ENCODE peak calls at places on chromosomes 2 and 18, in eight cellular contexts. One of them, this sample, is unnamed.

GRCh38 chr2:10460366-10460796 is 12.3 kb upstream of the ODC1 start:
- DNase-seq in CD8-positive, alpha-beta memory T cell: no peak
- DNase-seq in fibroblast of lung: no peak
- DNase-seq in lung: no peak
- DNase-seq in K562: no peak
- DNase-seq in psoas muscle: no peak
- DNase-seq in AG04450: no peak
- DNase-seq in tibial artery: no peak
- DNase-seq in this sample: no peak

GRCh38 chr2:104788721-104789446 is 65.0 kb upstream of the POU3F3 start:
- DNase-seq in tibial artery: no peak
- DNase-seq in CD8-positive, alpha-beta memory T cell: no peak
- DNase-seq in lung: no peak
- DNase-seq in AG04450: no peak
- DNase-seq in psoas muscle: no peak
- DNase-seq in K562: no peak
- DNase-seq in fibroblast of lung: no peak
- DNase-seq in this sample: no peak

GRCh38 chr2:85506768-85507181 is 32.2 kb upstream of the MAT2A start:
- DNase-seq in psoas muscle: no peak
- DNase-seq in CD8-positive, alpha-beta memory T cell: no peak
- DNase-seq in lung: no peak
- DNase-seq in fibroblast of lung: peak
- DNase-seq in K562: no peak
- DNase-seq in AG04450: peak
- DNase-seq in tibial artery: no peak
- DNase-seq in this sample: no peak

GRCh38 chr2:19667085-19667484 is 234.7 kb downstream of the TTC32 start:
- DNase-seq in psoas muscle: no peak
- DNase-seq in CD8-positive, alpha-beta memory T cell: no peak
- DNase-seq in K562: no peak
- DNase-seq in lung: no peak
- DNase-seq in AG04450: peak
- DNase-seq in tibial artery: no peak
- DNase-seq in fibroblast of lung: peak
- DNase-seq in this sample: no peak

GRCh38 chr2:102033028-102033749 is 41.4 kb downstream of the IL1R2 start:
- DNase-seq in psoas muscle: peak
- DNase-seq in AG04450: peak
- DNase-seq in tibial artery: peak
- DNase-seq in lung: peak
- DNase-seq in K562: no peak
- DNase-seq in CD8-positive, alpha-beta memory T cell: no peak
- DNase-seq in fibroblast of lung: peak
- DNase-seq in this sample: no peak

GRCh38 chr2:174024524-174025270 is 59.5 kb upstream of the SP3 start:
- DNase-seq in psoas muscle: peak
- DNase-seq in lung: peak
- DNase-seq in fibroblast of lung: peak
- DNase-seq in CD8-positive, alpha-beta memory T cell: no peak
- DNase-seq in K562: no peak
- DNase-seq in tibial artery: peak
- DNase-seq in AG04450: no peak
- DNase-seq in this sample: no peak

GRCh38 chr2:228408529-228409227 is 227.2 kb upstream of the SPHKAP start:
- DNase-seq in fibroblast of lung: no peak
- DNase-seq in lung: no peak
- DNase-seq in psoas muscle: no peak
- DNase-seq in tibial artery: no peak
- DNase-seq in K562: no peak
- DNase-seq in AG04450: no peak
- DNase-seq in CD8-positive, alpha-beta memory T cell: no peak
- DNase-seq in this sample: no peak

GRCh38 chr2:10254373-10255188 is 48.1 kb upstream of the HPCAL1 start:
- DNase-seq in K562: peak
- DNase-seq in fibroblast of lung: peak
- DNase-seq in CD8-positive, alpha-beta memory T cell: no peak
- DNase-seq in psoas muscle: no peak
- DNase-seq in lung: no peak
- DNase-seq in AG04450: no peak
- DNase-seq in tibial artery: no peak
- DNase-seq in this sample: no peak

GRCh38 chr2:86337235-86338099 is at the start of gene REEP1:
- DNase-seq in CD8-positive, alpha-beta memory T cell: no peak
- DNase-seq in tibial artery: no peak
- DNase-seq in fibroblast of lung: peak
- DNase-seq in K562: no peak
- DNase-seq in AG04450: no peak
- DNase-seq in psoas muscle: peak
- DNase-seq in lung: no peak
- DNase-seq in this sample: no peak

GRCh38 chr18:45166341-45167108 is 448.8 kb upstream of the SLC14A2 start:
- DNase-seq in psoas muscle: peak
- DNase-seq in CD8-positive, alpha-beta memory T cell: no peak
- DNase-seq in AG04450: no peak
- DNase-seq in fibroblast of lung: peak
- DNase-seq in lung: no peak
- DNase-seq in K562: no peak
- DNase-seq in tibial artery: no peak
- DNase-seq in this sample: no peak

GRCh38 chr2:72963423-72964145 is 46.3 kb downstream of the EMX1 start:
- DNase-seq in CD8-positive, alpha-beta memory T cell: no peak
- DNase-seq in fibroblast of lung: no peak
- DNase-seq in tibial artery: no peak
- DNase-seq in K562: no peak
- DNase-seq in AG04450: no peak
- DNase-seq in psoas muscle: no peak
- DNase-seq in lung: no peak
- DNase-seq in this sample: no peak

GRCh38 chr18:74012954-74013630 is 134.5 kb downstream of the FBXO15 start:
- DNase-seq in AG04450: no peak
- DNase-seq in K562: no peak
- DNase-seq in CD8-positive, alpha-beta memory T cell: no peak
- DNase-seq in tibial artery: no peak
- DNase-seq in lung: no peak
- DNase-seq in psoas muscle: no peak
- DNase-seq in fibroblast of lung: no peak
- DNase-seq in this sample: no peak

DNA sequence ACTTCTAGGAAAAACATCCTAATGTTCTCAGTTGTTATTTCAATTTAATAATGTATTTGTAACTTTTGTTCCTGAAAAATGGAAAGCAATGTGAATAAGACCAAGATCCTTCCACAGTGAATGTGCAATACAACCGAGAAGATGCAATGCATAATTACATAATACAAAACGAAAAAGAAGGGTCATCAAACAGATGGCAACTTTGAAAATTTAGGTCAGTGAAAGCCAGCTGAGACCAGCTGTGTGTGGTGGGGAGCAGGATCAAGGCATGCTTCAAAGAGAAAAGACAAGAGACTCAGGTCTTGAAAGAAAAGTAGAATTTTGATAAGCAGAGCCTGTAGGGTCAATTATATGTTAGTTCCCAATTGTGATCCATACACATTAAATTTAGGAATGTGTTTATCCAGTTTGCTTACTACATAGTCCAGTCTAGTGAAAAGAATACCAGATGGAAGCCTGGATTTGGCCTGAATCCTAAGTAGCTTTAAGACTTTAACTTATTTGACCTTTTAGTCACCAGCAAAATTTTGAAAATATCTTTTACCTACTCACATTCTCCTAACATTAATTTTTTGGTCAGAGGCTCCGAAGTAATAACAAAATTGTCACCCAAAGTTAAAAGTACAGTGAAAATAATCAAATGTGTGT is 93.7 kb downstream of the COBLL1 start:
- DNase-seq in CD8-positive, alpha-beta memory T cell: no peak
- DNase-seq in fibroblast of lung: no peak
- DNase-seq in psoas muscle: no peak
- DNase-seq in tibial artery: no peak
- DNase-seq in lung: no peak
- DNase-seq in AG04450: no peak
- DNase-seq in K562: no peak
- DNase-seq in this sample: no peak
- H3K27ac ChIP-seq in CD8-positive, alpha-beta memory T cell: no peak
- H3K27ac ChIP-seq in fibroblast of lung: no peak
- H3K27ac ChIP-seq in psoas muscle: no peak
- H3K27ac ChIP-seq in tibial artery: no peak
- H3K27ac ChIP-seq in lung: no peak
- H3K27ac ChIP-seq in AG04450: no peak
- H3K27ac ChIP-seq in K562: no peak
- H3K27ac ChIP-seq in this sample: no peak

GRCh38 chr2:127642706-127643697 is 3.0 kb upstream of the GPR17 start:
- DNase-seq in lung: no peak
- DNase-seq in AG04450: no peak
- DNase-seq in tibial artery: no peak
- DNase-seq in fibroblast of lung: no peak
- DNase-seq in CD8-positive, alpha-beta memory T cell: no peak
- DNase-seq in psoas muscle: no peak
- DNase-seq in K562: no peak
- DNase-seq in this sample: no peak

GRCh38 chr2:127644661-127645394 is 1.1 kb upstream of the GPR17 start:
- DNase-seq in AG04450: no peak
- DNase-seq in K562: no peak
- DNase-seq in fibroblast of lung: no peak
- DNase-seq in psoas muscle: peak
- DNase-seq in lung: no peak
- DNase-seq in tibial artery: no peak
- DNase-seq in CD8-positive, alpha-beta memory T cell: no peak
- DNase-seq in this sample: no peak

GRCh38 chr2:127641846-127642510 is 4.0 kb upstream of the GPR17 start:
- DNase-seq in tibial artery: no peak
- DNase-seq in K562: no peak
- DNase-seq in lung: no peak
- DNase-seq in AG04450: no peak
- DNase-seq in fibroblast of lung: no peak
- DNase-seq in CD8-positive, alpha-beta memory T cell: no peak
- DNase-seq in psoas muscle: no peak
- DNase-seq in this sample: peak

GRCh38 chr2:127645395-127646291 is at the start of gene GPR17:
- DNase-seq in psoas muscle: peak
- DNase-seq in tibial artery: no peak
- DNase-seq in K562: no peak
- DNase-seq in lung: no peak
- DNase-seq in fibroblast of lung: no peak
- DNase-seq in AG04450: no peak
- DNase-seq in CD8-positive, alpha-beta memory T cell: no peak
- DNase-seq in this sample: no peak

DNA sequence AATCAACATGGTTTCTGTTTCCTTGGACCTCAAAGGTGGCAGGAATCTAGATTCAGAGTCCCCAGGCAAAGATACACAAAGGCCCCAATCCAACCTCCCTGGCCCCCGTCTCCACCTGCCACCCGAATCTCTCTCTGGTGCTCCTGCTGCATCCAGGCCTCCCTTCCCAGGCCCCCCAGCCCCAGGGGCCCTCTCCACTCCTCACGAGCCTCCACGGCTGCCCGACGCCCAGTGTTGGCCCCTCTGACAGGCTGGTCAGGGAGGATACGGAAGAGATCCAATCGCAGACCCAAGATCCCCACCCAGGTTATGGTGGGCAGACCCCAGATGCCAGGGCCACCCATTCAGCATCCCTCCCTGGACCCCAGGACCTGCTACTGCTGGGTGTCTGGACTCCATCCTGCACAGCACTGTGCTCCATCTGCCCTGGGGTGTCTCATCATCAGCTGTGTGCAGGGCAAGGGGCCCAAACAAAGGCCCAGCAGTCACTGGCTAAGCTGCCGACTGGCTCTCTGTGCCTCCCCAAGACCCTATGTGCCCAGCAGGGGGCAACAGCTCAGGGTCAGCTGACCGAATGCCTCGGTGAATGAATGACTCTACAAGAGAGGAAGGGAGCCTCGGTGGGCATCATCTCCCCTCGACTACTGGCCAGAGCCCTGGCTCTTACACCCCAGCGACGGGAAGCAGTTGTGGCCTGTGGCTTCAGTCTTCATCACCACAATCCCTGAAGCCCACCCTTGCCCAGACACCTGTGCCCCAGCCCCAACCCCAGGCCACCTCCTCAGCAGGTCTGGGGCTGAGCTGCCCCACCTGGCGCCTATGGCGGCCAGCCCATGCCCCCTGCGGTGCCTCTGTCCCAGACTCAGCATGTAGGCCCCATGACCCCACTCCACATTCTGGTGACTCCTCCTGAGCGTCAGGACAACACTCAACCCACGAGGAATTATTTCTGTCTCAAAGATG is 2.0 kb upstream of the GPR17 start:
- DNase-seq in psoas muscle: no peak
- DNase-seq in lung: no peak
- DNase-seq in tibial artery: no peak
- DNase-seq in CD8-positive, alpha-beta memory T cell: no peak
- DNase-seq in K562: no peak
- DNase-seq in AG04450: no peak
- DNase-seq in fibroblast of lung: no peak
- DNase-seq in this sample: no peak
- H3K27ac ChIP-seq in psoas muscle: no peak
- H3K27ac ChIP-seq in lung: no peak
- H3K27ac ChIP-seq in tibial artery: peak
- H3K27ac ChIP-seq in CD8-positive, alpha-beta memory T cell: no peak
- H3K27ac ChIP-seq in K562: no peak
- H3K27ac ChIP-seq in AG04450: no peak
- H3K27ac ChIP-seq in fibroblast of lung: no peak
- H3K27ac ChIP-seq in this sample: no peak

GRCh38 chr18:27250471-27250870 is 65.4 kb upstream of the CHST9 start:
- DNase-seq in psoas muscle: no peak
- DNase-seq in AG04450: no peak
- DNase-seq in lung: no peak
- DNase-seq in fibroblast of lung: no peak
- DNase-seq in K562: no peak
- DNase-seq in tibial artery: no peak
- DNase-seq in CD8-positive, alpha-beta memory T cell: no peak
- DNase-seq in this sample: no peak

GRCh38 chr18:27244259-27244658 is 59.2 kb upstream of the CHST9 start:
- DNase-seq in CD8-positive, alpha-beta memory T cell: no peak
- DNase-seq in psoas muscle: no peak
- DNase-seq in AG04450: no peak
- DNase-seq in K562: no peak
- DNase-seq in lung: no peak
- DNase-seq in fibroblast of lung: no peak
- DNase-seq in tibial artery: no peak
- DNase-seq in this sample: no peak

DNA sequence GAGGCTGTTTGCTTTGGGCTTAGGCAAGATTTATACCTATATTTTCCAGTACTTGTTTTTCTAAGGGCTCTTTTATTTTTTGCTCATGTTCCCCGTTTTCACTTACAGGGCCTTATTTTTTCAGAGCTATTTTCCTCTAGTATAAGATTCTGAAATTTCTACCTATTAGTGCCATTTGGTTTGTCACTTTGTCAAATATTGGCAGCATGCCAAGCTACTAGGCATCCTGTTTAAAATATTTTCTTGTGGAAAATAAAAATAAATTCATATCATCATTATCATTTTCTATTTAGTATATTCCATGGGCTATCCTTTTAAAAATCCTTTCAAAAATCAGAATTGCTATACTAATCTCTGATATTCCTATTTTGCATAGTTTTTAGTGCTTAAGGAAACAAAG is 64.8 kb upstream of the CHST9 start:
- DNase-seq in psoas muscle: no peak
- DNase-seq in K562: no peak
- DNase-seq in lung: no peak
- DNase-seq in fibroblast of lung: no peak
- DNase-seq in AG04450: no peak
- DNase-seq in tibial artery: no peak
- DNase-seq in CD8-positive, alpha-beta memory T cell: no peak
- DNase-seq in this sample: no peak
- H3K27ac ChIP-seq in psoas muscle: no peak
- H3K27ac ChIP-seq in K562: no peak
- H3K27ac ChIP-seq in lung: no peak
- H3K27ac ChIP-seq in fibroblast of lung: no peak
- H3K27ac ChIP-seq in AG04450: no peak
- H3K27ac ChIP-seq in tibial artery: no peak
- H3K27ac ChIP-seq in CD8-positive, alpha-beta memory T cell: no peak
- H3K27ac ChIP-seq in this sample: no peak

GRCh38 chr2:201357216-201357615 is at the start of gene FLACC1:
- DNase-seq in fibroblast of lung: peak
- DNase-seq in psoas muscle: no peak
- DNase-seq in tibial artery: no peak
- DNase-seq in lung: peak
- DNase-seq in AG04450: no peak
- DNase-seq in K562: peak
- DNase-seq in CD8-positive, alpha-beta memory T cell: no peak
- DNase-seq in this sample: no peak
- H3K27ac ChIP-seq in fibroblast of lung: peak
- H3K27ac ChIP-seq in psoas muscle: no peak
- H3K27ac ChIP-seq in tibial artery: peak
- H3K27ac ChIP-seq in lung: peak
- H3K27ac ChIP-seq in AG04450: no peak
- H3K27ac ChIP-seq in K562: no peak
- H3K27ac ChIP-seq in CD8-positive, alpha-beta memory T cell: no peak
- H3K27ac ChIP-seq in this sample: no peak

This sample was measured in CD4-positive, alpha-beta memory T cell.